ENCODE peak calls at places on chromosome 12, in five cellular contexts. Q is activated T-cell treated with anti-CD3 and anti-CD28 coated beads, Interleukin-2, amount 50 U/mL, for 72 hours; R is osteocyte; S is chondrocyte; E is activated CD8-positive, alpha-beta memory T cell treated with anti-CD3 and anti-CD28 coated beads, Interleukin-2, amount 50 U/mL, for 48 hours. Z is an unnamed sample.
A peak's percentile ranks its signal among the peaks of the same experiment; 100 is the strongest.

GRCh38 chr12:74412607-74413230 is 124.9 kb upstream of the ATXN7L3B start:
- DNase-seq in Q (no peak), S (no peak), E (no peak), R (no peak), Z (no peak)

GRCh38 chr12:115506822-115507629 is 770.5 kb downstream of the MED13L start:
- DNase-seq in Q (no peak), S (no peak), E (no peak), R (no peak), Z (no peak)

GRCh38 chr12:46224401-46224800 is 44.4 kb downstream of the SLC38A1 start:
- DNase-seq in Q (no peak), R (no peak), E (no peak), S (no peak), Z (no peak)

GRCh38 chr12:113684053-113684907 is 212.6 kb upstream of the LHX5 start:
- DNase-seq in Q (no peak), R (no peak), S (no peak), E (no peak), Z (no peak)

GRCh38 chr12:103848132-103848531 is 7.1 kb upstream of the NT5DC3 start:
- DNase-seq in Q (no peak), S (no peak), E (no peak), R (no peak), Z (no peak)

GRCh38 chr12:51365276-51365675 is 18.8 kb upstream of the CELA1 start:
- DNase-seq in R (no peak), S (no peak), E (no peak), Q (no peak), Z (no peak)

GRCh38 chr12:76549131-76549530 is 10.4 kb downstream of the OSBPL8 start:
- DNase-seq in E (no peak), Q (no peak), R (no peak), S (no peak), Z (no peak)

GRCh38 chr12:13000935-13001724 is 1.1 kb upstream of the HEBP1 start:
- DNase-seq in S (no peak), R (peak; percentile 87), Q (peak; percentile 56), E (peak; percentile 69), Z (peak; percentile 42)

GRCh38 chr12:9700606-9700956 is 31.1 kb downstream of the CLEC2D start:
- DNase-seq in R (no peak), E (no peak), S (no peak), Q (no peak), Z (no peak)

GRCh38 chr12:3097186-3097804 is 20.1 kb downstream of the TSPAN9 start:
- DNase-seq in S (no peak), R (no peak), E (no peak), Q (no peak), Z (no peak)

GRCh38 chr12:475286-475685 is 15.5 kb downstream of the B4GALNT3 start:
- DNase-seq in E (no peak), Q (no peak), R (no peak), S (no peak), Z (no peak)

GRCh38 chr12:32558941-32559340 is 120.2 kb upstream of the DNM1L start:
- DNase-seq in S (no peak), R (no peak), E (no peak), Q (no peak), Z (no peak)

GRCh38 chr12:2283910-2284309 is 231.1 kb downstream of the CACNA1C start:
- DNase-seq in Q (no peak), E (no peak), S (no peak), R (no peak), Z (no peak)

GRCh38 chr12:102642199-102642598 is 161.8 kb upstream of the IGF1 start:
- DNase-seq in Q (no peak), S (no peak), E (no peak), R (no peak), Z (no peak)

GRCh38 chr12:125081427-125081826 is 16.2 kb downstream of the AACS start:
- DNase-seq in E (no peak), S (no peak), Q (no peak), R (no peak), Z (no peak)

GRCh38 chr12:123106640-123107359 is 44.1 kb downstream of the PITPNM2 start:
- DNase-seq in R (no peak), Q (peak; percentile 70), S (no peak), E (peak; percentile 75), Z (peak; percentile 81)

Z was measured in activated CD4-positive, alpha-beta memory T cell treated with anti-CD3 and anti-CD28 coated beads for 36 hours.